ENCODE peak calls at places on chromosome 6, in ten cellular contexts. K, Z, J, H, U, N, B, M, I and G are unnamed samples.

GRCh38 chr6:56757585-56757984 is 114.9 kb upstream of the DST start:
- DNase-seq in K (no peak), Z (no peak), J (peak), H (no peak), U (peak), N (no peak), B (no peak), M (no peak), I (no peak), G (peak)

GRCh38 chr6:132813173-132813856 is 1.1 kb upstream of the RPS12 start:
- DNase-seq in K (no peak), Z (no peak), J (peak), H (peak), U (peak), N (peak), B (peak), M (no peak), I (no peak), G (peak)

GRCh38 chr6:156686429-156686939 is 90.7 kb upstream of the ARID1B start:
- DNase-seq in K (no peak), Z (peak), J (peak), H (peak), U (peak), N (peak), B (peak), M (no peak), I (peak), G (no peak)

GRCh38 chr6:30767158-30767943 is 23.0 kb upstream of the IER3 start:
- DNase-seq in K (no peak), Z (no peak), J (no peak), H (no peak), U (peak), N (no peak), B (no peak), M (no peak), I (no peak), G (no peak)

GRCh38 chr6:3458706-3459421 is 2.0 kb upstream of the SLC22A23 start:
- DNase-seq in K (no peak), Z (no peak), J (no peak), H (no peak), U (no peak), N (no peak), B (no peak), M (no peak), I (no peak), G (no peak)

GRCh38 chr6:16635810-16636602 is 125.3 kb downstream of the ATXN1 start:
- DNase-seq in K (no peak), Z (no peak), J (no peak), H (no peak), U (peak), N (no peak), B (no peak), M (no peak), I (no peak), G (peak)

GRCh38 chr6:75884822-75885221 is 135.8 kb downstream of the MYO6 start:
- DNase-seq in K (no peak), Z (no peak), J (no peak), H (no peak), U (no peak), N (no peak), B (no peak), M (no peak), I (no peak), G (no peak)

GRCh38 chr6:149046822-149047246 is 270.7 kb upstream of the TAB2 start:
- DNase-seq in K (no peak), Z (no peak), J (no peak), H (no peak), U (peak), N (no peak), B (no peak), M (no peak), I (no peak), G (peak)

GRCh38 chr6:130995783-130996447 is 67.1 kb downstream of the EPB41L2 start:
- DNase-seq in K (no peak), Z (no peak), J (no peak), H (no peak), U (no peak), N (no peak), B (no peak), M (no peak), I (no peak), G (no peak)

GRCh38 chr6:41712651-41713103 is 22.7 kb downstream of the TFEB start:
- DNase-seq in K (peak), Z (no peak), J (no peak), H (peak), U (no peak), N (peak), B (no peak), M (no peak), I (peak), G (no peak)